ENCODE peak calls at places on chromosome 20, in four cellular contexts. P is A549, K is SJSA1, V is IMR-90. F is an unnamed sample.
A peak's percentile ranks its signal among the peaks of the same experiment; 100 is the strongest.

GRCh38 chr20:24389686-24390085 is 79.7 kb upstream of the SYNDIG1 start:
- DNase-seq in V (no peak), K (no peak), P (no peak), F (no peak)

GRCh38 chr20:49167811-49168507 is 20.2 kb downstream of the STAU1 start:
- DNase-seq in K (no peak), P (no peak), V (peak; percentile 31), F (no peak)

GRCh38 chr20:38505091-38505455 is 32.4 kb downstream of the RALGAPB start:
- DNase-seq in V (no peak), K (no peak), P (no peak), F (no peak)

GRCh38 chr20:916125-916799 is at the start of gene ANGPT4:
- DNase-seq in V (no peak), K (no peak), P (no peak), F (no peak)

GRCh38 chr20:63736893-63737689 is 627 bp downstream of the LIME1 start:
- DNase-seq in P (no peak), V (no peak), K (no peak), F (no peak)

GRCh38 chr20:32189691-32190607 is 17.6 kb downstream of the PLAGL2 start:
- DNase-seq in P (no peak), V (peak; percentile 11), K (peak; percentile 33), F (no peak)

GRCh38 chr20:346640-347316 is at the start of gene NRSN2:
- DNase-seq in K (peak; percentile 62), V (peak; percentile 62), P (peak; percentile 77), F (peak; percentile 89)

GRCh38 chr20:58818585-58819285 is 32.0 kb downstream of the GNAS-AS1 start:
- DNase-seq in K (peak; percentile 93), V (peak; percentile 89), P (no peak), F (no peak)

GRCh38 chr20:64006490-64006889 is 25.6 kb downstream of the PRPF6 start:
- DNase-seq in V (no peak), P (no peak), K (no peak), F (no peak)

GRCh38 chr20:41862023-41862422 is 243.8 kb upstream of the CHD6 start:
- DNase-seq in K (no peak), P (no peak), V (no peak), F (no peak)

GRCh38 chr20:44166008-44166407 is 21.0 kb downstream of the JPH2 start:
- DNase-seq in K (no peak), P (peak; percentile 67), V (peak; percentile 36), F (no peak)

GRCh38 chr20:36744764-36745191 is 1.1 kb downstream of the NDRG3 start:
- DNase-seq in K (no peak), V (peak; percentile 22), P (no peak), F (no peak)

GRCh38 chr20:57166568-57167291 is 99.7 kb downstream of the BMP7 start:
- DNase-seq in K (no peak), P (no peak), V (no peak), F (no peak)

GRCh38 chr20:42652261-42652660 is 537.4 kb downstream of the PTPRT start:
- DNase-seq in V (no peak), P (no peak), K (no peak), F (no peak)

GRCh38 chr20:53695797-53696527 is 102.3 kb upstream of the ZNF217 start:
- DNase-seq in P (no peak), K (no peak), V (no peak), F (no peak)

GRCh38 chr20:41340327-41341055 is at the start of gene LPIN3:
- DNase-seq in K (no peak), P (peak; percentile 91), V (peak; percentile 63), F (peak; percentile 85)

GRCh38 chr20:44064501-44065400 is 122.2 kb downstream of the JPH2 start:
- DNase-seq in K (no peak), V (no peak), P (no peak), F (no peak)

GRCh38 chr20:47318027-47318595 is 38.4 kb downstream of the ZMYND8 start:
- DNase-seq in V (peak; percentile 65), P (peak; percentile 82), K (peak; percentile 81), F (no peak)

GRCh38 chr20:47479093-47479492 is 22.6 kb upstream of the NCOA3 start:
- DNase-seq in K (no peak), V (no peak), P (no peak), F (no peak)

GRCh38 chr20:25280574-25281535 is 33.0 kb downstream of the PYGB start:
- DNase-seq in K (no peak), V (no peak), P (no peak), F (no peak)

GRCh38 chr20:57195023-57195758 is 71.2 kb downstream of the BMP7 start:
- DNase-seq in P (no peak), V (peak; percentile 48), K (peak; percentile 87), F (no peak)

GRCh38 chr20:1920252-1920651 is 25.0 kb downstream of the SIRPA start:
- DNase-seq in K (no peak), P (peak; percentile 83), V (no peak), F (no peak)

GRCh38 chr20:63466861-63467260 is 5.6 kb downstream of the KCNQ2 start:
- DNase-seq in K (no peak), P (no peak), V (no peak), F (no peak)

GRCh38 chr20:32718749-32719348 is 24.4 kb downstream of the COMMD7 start:
- DNase-seq in K (no peak), V (no peak), P (no peak), F (no peak)

GRCh38 chr20:57093766-57094165 is 172.7 kb downstream of the BMP7 start:
- DNase-seq in V (no peak), P (no peak), K (no peak), F (no peak)

GRCh38 chr20:51938557-51939324 is 136.4 kb upstream of the SALL4 start:
- DNase-seq in P (no peak), K (no peak), V (peak; percentile 19), F (no peak)

GRCh38 chr20:5474646-5475550 is 158.1 kb upstream of the PROKR2 start:
- DNase-seq in P (no peak), K (no peak), V (no peak), F (no peak)

GRCh38 chr20:49712918-49713778 is 530 bp downstream of the B4GALT5 start:
- DNase-seq in P (no peak), K (peak; percentile 65), V (peak; percentile 17), F (peak; percentile 54)

GRCh38 chr20:47970282-47970903 is 185.1 kb upstream of the SULF2 start:
- DNase-seq in V (no peak), K (no peak), P (no peak), F (no peak)

GRCh38 chr20:6588296-6588695 is 179.2 kb upstream of the BMP2 start:
- DNase-seq in P (no peak), K (no peak), V (peak; percentile 47), F (no peak)

GRCh38 chr20:33007376-33008335 is at the start of gene BPIFB2:
- DNase-seq in P (no peak), V (no peak), K (no peak), F (no peak)

GRCh38 chr20:35145141-35145564 is 2.0 kb downstream of the EDEM2 start:
- DNase-seq in K (peak; percentile 25), V (peak; percentile 72), P (peak; percentile 70), F (peak; percentile 59)

GRCh38 chr20:41119593-41120561 is 17.5 kb upstream of the PLCG1 start:
- DNase-seq in P (no peak), K (no peak), V (no peak), F (no peak)

GRCh38 chr20:53599910-53600632 is 6.4 kb upstream of the ZNF217 start:
- DNase-seq in K (no peak), V (no peak), P (no peak), F (peak; percentile 3)

GRCh38 chr20:62882426-62882825 is 20.8 kb upstream of the TCFL5 start:
- DNase-seq in P (no peak), K (no peak), V (no peak), F (no peak)

GRCh38 chr20:39954585-39954984 is 734.5 kb downstream of the MAFB start:
- DNase-seq in V (no peak), K (no peak), P (no peak), F (no peak)
- H3K4me1 ChIP-seq in V (no peaks in the 10 kb centered on the region), K (no peaks in the 10 kb centered on the region), P (no peaks in the 10 kb centered on the region), F (no peaks in the 10 kb centered on the region)

DNA sequence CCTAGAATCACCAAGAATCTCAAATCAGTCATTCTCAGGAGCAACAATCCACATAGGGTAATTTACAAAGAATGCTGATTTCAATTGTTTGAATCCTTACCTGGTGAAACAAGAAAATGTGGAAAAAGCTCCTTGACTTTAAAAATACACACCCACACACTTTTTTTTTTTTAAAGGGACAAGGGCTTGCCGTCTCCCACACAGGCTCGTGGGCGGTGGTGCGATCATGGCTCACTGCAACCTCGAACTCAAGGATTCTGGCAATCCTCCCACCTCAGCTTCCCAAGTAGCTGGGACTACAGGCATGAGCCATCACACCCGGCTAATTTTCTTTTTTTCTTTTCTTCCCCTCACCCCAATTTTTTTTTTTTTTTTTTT is 30.7 kb downstream of the PARD6B start:
- DNase-seq in K (no peak), P (no peak), V (peak; percentile 36), F (no peak)
- H3K4me3 ChIP-seq in K (no peak overlapping the region), P (peak overlapping the region; percentile 4), V (no peak overlapping the region), F (no peak overlapping the region)

GRCh38 chr20:23207826-23208555 is 121.9 kb upstream of the CD93 start:
- DNase-seq in P (no peak), K (no peak), V (no peak), F (no peak)
- H3K9me3 ChIP-seq in P (no peaks in the 10 kb centered on the region), K (no peaks in the 10 kb centered on the region), V (no peaks in the 10 kb centered on the region), F (no peaks in the 10 kb centered on the region)

GRCh38 chr20:19886666-19887288 is 128.7 kb downstream of the RIN2 start:
- DNase-seq in V (peak; percentile 56), P (peak; percentile 76), K (no peak), F (no peak)

GRCh38 chr20:19885981-19886665 is 128.1 kb downstream of the RIN2 start:
- DNase-seq in P (peak; percentile 84), K (peak; percentile 80), V (peak; percentile 61), F (peak; percentile 17)

GRCh38 chr20:19887566-19888268 is 129.4 kb upstream of the NAA20 start:
- DNase-seq in P (no peak), V (no peak), K (no peak), F (no peak)

GRCh38 chr20:19883501-19883900 is 125.4 kb downstream of the RIN2 start:
- DNase-seq in P (no peak), K (no peak), V (no peak), F (no peak)

DNA sequence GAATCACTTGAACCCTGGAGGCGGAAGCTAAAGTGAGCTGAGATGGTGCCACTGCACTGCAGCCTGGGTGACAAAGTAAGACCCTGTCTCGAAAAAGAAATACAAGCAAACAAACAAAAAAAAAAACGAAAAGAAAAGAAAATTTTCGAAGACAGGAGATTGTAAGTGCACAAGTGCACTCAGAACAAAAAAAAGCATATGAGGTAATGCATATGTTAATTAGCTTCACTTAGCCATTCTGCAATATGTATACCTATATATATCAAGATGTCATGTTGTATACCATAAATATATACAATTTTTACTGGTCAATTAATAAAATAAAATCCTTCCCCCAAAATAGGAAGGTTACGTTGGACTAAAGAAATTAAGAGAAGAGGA is 127.5 kb downstream of the RIN2 start:
- DNase-seq in K (no peak), V (no peak), P (no peak), F (no peak)
- H3K4me1 ChIP-seq in K (peaks cover 71% of the 10 kb centered on the region), V (peaks cover 37% of the 10 kb centered on the region), P (peaks cover 87% of the 10 kb centered on the region), F (no peaks in the 10 kb centered on the region)

DNA sequence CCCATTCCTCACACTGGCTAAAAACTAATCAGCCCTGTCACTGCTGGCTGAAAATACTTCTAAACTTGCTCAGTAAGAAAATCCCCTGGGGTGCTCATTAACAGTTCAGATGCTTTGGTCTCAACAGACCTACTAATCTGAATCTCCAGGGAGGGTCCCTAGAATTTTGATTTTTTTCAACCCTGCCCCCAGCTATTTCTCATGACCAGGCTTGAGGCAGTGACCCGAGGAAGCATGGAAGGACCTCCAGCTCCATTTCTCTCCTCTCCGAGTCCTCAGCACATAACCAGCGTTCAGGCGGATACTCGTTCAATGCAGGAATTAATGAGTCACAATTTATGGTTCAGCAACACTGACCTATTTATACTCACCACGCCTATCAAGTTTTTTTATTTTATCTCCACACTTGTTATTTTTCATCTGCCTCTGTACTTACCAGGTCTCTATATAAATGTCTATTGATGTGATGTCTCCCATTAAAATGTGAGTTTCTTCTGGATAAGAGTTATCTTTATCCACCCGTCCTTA is 369.2 kb upstream of the CDH4 start:
- DNase-seq in P (no peak), V (no peak), K (no peak), F (no peak)
- H3K4me3 ChIP-seq in P (no peak overlapping the region), V (no peak overlapping the region), K (no peak overlapping the region), F (no peak overlapping the region)